ENCODE peak calls at places on chromosomes 3 and 15, in seven cellular contexts. F is heart left ventricle, T is left lung, K is foreskin fibroblast, G is stomach, E is kidney epithelial cell, A is choroid plexus epithelial cell. N is an unnamed sample.

GRCh38 chr3:40243056-40243455 is 66.5 kb upstream of the EIF1B start:
- DNase-seq in F (no peak), T (no peak), K (no peak), G (no peak), E (no peak), A (no peak), N (no peak)

GRCh38 chr3:50299929-50300680 is 900 bp upstream of the HYAL3 start:
- DNase-seq in F (peak), T (peak), K (peak), G (no peak), E (no peak), A (peak), N (no peak)

GRCh38 chr15:78085928-78086327 is 6.4 kb upstream of the SH2D7 start:
- DNase-seq in F (no peak), T (no peak), K (no peak), G (no peak), E (no peak), A (peak), N (peak)

GRCh38 chr3:155701882-155702465 is 42.9 kb downstream of the PLCH1 start:
- DNase-seq in F (no peak), T (no peak), K (peak), G (no peak), E (peak), A (peak), N (peak)

GRCh38 chr15:60648928-60649679 is 170.2 kb upstream of the ICE2 start:
- DNase-seq in F (no peak), T (no peak), K (no peak), G (no peak), E (no peak), A (no peak), N (no peak)

GRCh38 chr3:151351216-151351615 is 21.9 kb upstream of the P2RY13 start:
- DNase-seq in F (no peak), T (no peak), K (no peak), G (no peak), E (no peak), A (no peak), N (no peak)

GRCh38 chr15:84947947-84948830 is 33.5 kb upstream of the PDE8A start:
- DNase-seq in F (no peak), T (no peak), K (peak), G (no peak), E (no peak), A (peak), N (peak)

GRCh38 chr3:21620511-21621395 is 130.3 kb downstream of the ZNF385D start:
- DNase-seq in F (no peak), T (no peak), K (no peak), G (no peak), E (peak), A (no peak), N (no peak)

GRCh38 chr3:171365489-171365888 is 94.7 kb downstream of the TNIK start:
- DNase-seq in F (no peak), T (no peak), K (no peak), G (no peak), E (no peak), A (no peak), N (no peak)

GRCh38 chr3:105518806-105519418 is 152.2 kb downstream of the ALCAM start:
- DNase-seq in F (no peak), T (no peak), K (peak), G (no peak), E (peak), A (peak), N (peak)

GRCh38 chr3:87810427-87810826 is 248.4 kb downstream of the CGGBP1 start:
- DNase-seq in F (no peak), T (no peak), K (no peak), G (no peak), E (no peak), A (peak), N (peak)

GRCh38 chr15:49421991-49422390 is 1.1 kb upstream of the FGF7 start:
- DNase-seq in F (no peak), T (peak), K (peak), G (peak), E (no peak), A (peak), N (peak)

GRCh38 chr15:29827421-29827820 is 5.2 kb upstream of the TJP1 start:
- DNase-seq in F (no peak), T (no peak), K (no peak), G (no peak), E (no peak), A (no peak), N (no peak)

GRCh38 chr15:37289109-37289765 is 188.9 kb upstream of the MEIS2 start:
- DNase-seq in F (no peak), T (no peak), K (peak), G (no peak), E (no peak), A (peak), N (no peak)

GRCh38 chr15:45635763-45636292 is 999 bp downstream of the SQOR start:
- DNase-seq in F (no peak), T (no peak), K (no peak), G (no peak), E (no peak), A (no peak), N (no peak)

GRCh38 chr3:85502148-85502875 is 543.5 kb downstream of the CADM2 start:
- DNase-seq in F (no peak), T (no peak), K (no peak), G (no peak), E (no peak), A (no peak), N (no peak)

GRCh38 chr3:113136071-113136470 is 75.3 kb upstream of the BOC start:
- DNase-seq in F (no peak), T (no peak), K (peak), G (no peak), E (no peak), A (peak), N (no peak)

GRCh38 chr3:126544596-126545281 is 14.0 kb downstream of the C3orf22 start:
- DNase-seq in F (peak), T (peak), K (no peak), G (peak), E (no peak), A (no peak), N (no peak)

GRCh38 chr3:194687638-194688206 is 2.0 kb downstream of the FAM43A start:
- DNase-seq in F (peak), T (peak), K (peak), G (peak), E (no peak), A (peak), N (peak)

GRCh38 chr3:52055537-52056351 is 627 bp downstream of the DUSP7 start:
- DNase-seq in F (no peak), T (peak), K (peak), G (peak), E (no peak), A (peak), N (peak)

GRCh38 chr3:69684309-69684981 is 54.8 kb upstream of the MITF start:
- DNase-seq in F (no peak), T (no peak), K (no peak), G (no peak), E (no peak), A (no peak), N (no peak)

GRCh38 chr3:13107661-13108060 is 34.4 kb upstream of the IQSEC1 start:
- DNase-seq in F (peak), T (peak), K (no peak), G (no peak), E (no peak), A (no peak), N (no peak)

GRCh38 chr3:183527980-183528379 is 27.5 kb downstream of the KLHL6 start:
- DNase-seq in F (no peak), T (no peak), K (no peak), G (no peak), E (no peak), A (no peak), N (no peak)

GRCh38 chr3:119292666-119293065 is 1.5 kb upstream of the ARHGAP31 start:
- DNase-seq in F (no peak), T (no peak), K (no peak), G (no peak), E (no peak), A (no peak), N (no peak)

GRCh38 chr3:13884851-13885703 is 5.2 kb upstream of the WNT7A start:
- DNase-seq in F (no peak), T (no peak), K (no peak), G (peak), E (no peak), A (peak), N (no peak)

GRCh38 chr15:29859293-29859692 is 37.0 kb upstream of the TJP1 start:
- DNase-seq in F (no peak), T (no peak), K (no peak), G (no peak), E (no peak), A (no peak), N (no peak)

GRCh38 chr3:155744091-155744625 is 713 bp downstream of the PLCH1 start:
- DNase-seq in F (peak), T (peak), K (no peak), G (peak), E (no peak), A (no peak), N (peak)

GRCh38 chr15:78195735-78196201 is 38.6 kb downstream of the ACSBG1 start:
- DNase-seq in F (peak), T (no peak), K (no peak), G (peak), E (no peak), A (peak), N (no peak)

GRCh38 chr3:14423197-14423743 is 20.9 kb downstream of the SLC6A6 start:
- DNase-seq in F (no peak), T (no peak), K (no peak), G (peak), E (no peak), A (no peak), N (no peak)

GRCh38 chr3:129994883-129995559 is 20.5 kb downstream of the TRH start:
- DNase-seq in F (no peak), T (no peak), K (no peak), G (no peak), E (no peak), A (no peak), N (no peak)

GRCh38 chr3:124826703-124827102 is 60.5 kb downstream of the ITGB5 start:
- DNase-seq in F (no peak), T (no peak), K (peak), G (no peak), E (no peak), A (peak), N (peak)

GRCh38 chr3:162072656-162073055 is 576.0 kb downstream of the OTOL1 start:
- DNase-seq in F (no peak), T (no peak), K (no peak), G (no peak), E (no peak), A (no peak), N (no peak)

GRCh38 chr3:134407247-134407640 is 33.0 kb upstream of the AMOTL2 start:
- DNase-seq in F (no peak), T (no peak), K (no peak), G (no peak), E (no peak), A (no peak), N (no peak)

GRCh38 chr3:140180603-140181002 is 245.6 kb downstream of the CLSTN2 start:
- DNase-seq in F (no peak), T (no peak), K (no peak), G (no peak), E (no peak), A (no peak), N (no peak)

GRCh38 chr15:76163429-76164020 is 103.7 kb downstream of the TMEM266 start:
- DNase-seq in F (peak), T (peak), K (peak), G (peak), E (no peak), A (peak), N (peak)

GRCh38 chr3:150763841-150764483 is 993 bp upstream of the SIAH2 start:
- DNase-seq in F (peak), T (peak), K (peak), G (peak), E (no peak), A (no peak), N (no peak)

GRCh38 chr3:14166877-14167605 is 11.4 kb downstream of the XPC start:
- DNase-seq in F (no peak), T (no peak), K (peak), G (no peak), E (no peak), A (peak), N (no peak)

GRCh38 chr15:68154923-68155559 is 50.1 kb downstream of the CALML4 start:
- DNase-seq in F (no peak), T (no peak), K (peak), G (peak), E (peak), A (peak), N (peak)

GRCh38 chr3:25594007-25594502 is 70.7 kb downstream of the TOP2B start:
- DNase-seq in F (no peak), T (no peak), K (peak), G (no peak), E (peak), A (peak), N (peak)

GRCh38 chr3:125359700-125360099 is 15.4 kb downstream of the ZNF148 start:
- DNase-seq in F (no peak), T (no peak), K (no peak), G (no peak), E (no peak), A (no peak), N (no peak)

GRCh38 chr3:180631317-180631716 is 29.4 kb downstream of the TTC14 start:
- DNase-seq in F (no peak), T (no peak), K (no peak), G (no peak), E (no peak), A (peak), N (no peak)

GRCh38 chr3:180630360-180630759 is 28.4 kb downstream of the TTC14 start:
- DNase-seq in F (no peak), T (no peak), K (peak), G (no peak), E (no peak), A (no peak), N (no peak)

DNA sequence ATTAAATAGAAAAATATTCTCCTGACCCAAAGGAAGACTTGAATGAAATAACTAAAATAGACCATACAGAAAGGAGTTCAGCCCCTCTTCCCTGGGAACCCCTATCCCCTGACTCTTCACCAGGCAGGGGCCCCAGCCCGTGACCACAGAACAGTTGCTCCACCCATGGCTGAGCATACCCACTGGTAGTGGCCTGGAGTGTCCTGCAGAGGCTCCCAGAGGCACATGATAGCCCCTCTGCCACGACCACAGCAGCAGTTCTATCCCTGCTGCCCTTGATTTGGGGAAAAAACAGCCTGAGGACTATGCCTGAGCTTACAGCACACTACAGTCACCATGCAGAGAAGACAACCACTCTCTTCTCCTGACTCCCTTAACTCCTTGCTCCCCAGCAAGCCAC is 31.8 kb downstream of the TTC14 start:
- DNase-seq in F (no peak), T (no peak), K (no peak), G (no peak), E (no peak), A (no peak), N (no peak)
- TF ChIP-seq CTCF in F (no peak), T (no peak), K (no peak), G (no peak), E (peak), A (no peak), N (no peak)

GRCh38 chr15:99485992-99486370 is 79.8 kb upstream of the MEF2A start:
- DNase-seq in F (no peak), T (no peak), K (no peak), G (no peak), E (no peak), A (no peak), N (no peak)
- H3K4me3 ChIP-seq in F (peak), T (peak), K (peak), G (peak), E (no peak), A (peak), N (no peak)

GRCh38 chr15:32959077-32959476 is 235.4 kb downstream of the FMN1 start:
- DNase-seq in F (no peak), T (no peak), K (no peak), G (no peak), E (no peak), A (peak), N (peak)

GRCh38 chr15:32956006-32956405 is 238.2 kb downstream of the GREM1 start:
- DNase-seq in F (no peak), T (no peak), K (peak), G (no peak), E (no peak), A (peak), N (peak)

GRCh38 chr15:32952901-32953889 is 235.4 kb downstream of the GREM1 start:
- DNase-seq in F (no peak), T (no peak), K (no peak), G (no peak), E (no peak), A (peak), N (peak)

GRCh38 chr15:32952062-32952461 is 234.3 kb downstream of the GREM1 start:
- DNase-seq in F (no peak), T (no peak), K (no peak), G (no peak), E (no peak), A (no peak), N (no peak)

DNA sequence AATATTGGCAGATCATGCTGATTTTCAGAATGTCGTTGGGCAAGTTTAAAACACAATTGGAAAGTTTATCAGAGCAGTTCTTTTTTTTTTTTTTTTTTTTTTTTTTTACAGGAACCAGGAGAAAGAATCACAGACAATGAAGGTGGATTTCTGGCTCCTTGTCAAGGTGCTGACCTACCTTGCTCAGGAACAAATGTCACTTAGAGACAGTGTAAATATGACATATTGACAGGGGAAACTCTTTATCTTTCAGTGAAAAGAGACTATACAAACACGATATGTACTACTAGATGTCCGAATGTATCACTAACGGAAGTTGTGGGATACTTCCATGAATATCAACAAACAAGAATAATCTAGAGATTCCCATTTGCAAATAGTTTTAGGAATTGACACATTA is 237.3 kb downstream of the FMN1 start:
- DNase-seq in F (no peak), T (no peak), K (no peak), G (no peak), E (no peak), A (no peak), N (no peak)
- TF ChIP-seq CTCF in F (no peak), T (no peak), K (no peak), G (no peak), E (no peak), A (no peak), N (no peak)

GRCh38 chr15:56732135-56732880 is 1.0 kb downstream of the ZNF280D start:
- DNase-seq in F (no peak), T (no peak), K (peak), G (no peak), E (no peak), A (peak), N (peak)

GRCh38 chr15:56732881-56733130 is 503 bp downstream of the ZNF280D start:
- DNase-seq in F (no peak), T (no peak), K (no peak), G (no peak), E (no peak), A (no peak), N (peak)

GRCh38 chr15:56733131-56734012 is at the start of gene ZNF280D:
- DNase-seq in F (peak), T (peak), K (peak), G (peak), E (peak), A (peak), N (peak)

GRCh38 chr15:56735589-56735988 is 2.3 kb upstream of the ZNF280D start:
- DNase-seq in F (no peak), T (no peak), K (no peak), G (no peak), E (no peak), A (no peak), N (no peak)

GRCh38 chr15:56734013-56734625 is 810 bp upstream of the ZNF280D start:
- DNase-seq in F (no peak), T (no peak), K (no peak), G (no peak), E (no peak), A (no peak), N (no peak)
- H3K4me3 ChIP-seq in F (peak), T (peak), K (no peak), G (peak), E (no peak), A (no peak), N (no peak)

GRCh38 chr15:53807500-53807899 is 48.0 kb upstream of the WDR72 start:
- DNase-seq in F (no peak), T (no peak), K (no peak), G (no peak), E (no peak), A (no peak), N (no peak)

GRCh38 chr15:53808058-53808703 is 48.7 kb upstream of the WDR72 start:
- DNase-seq in F (no peak), T (no peak), K (no peak), G (no peak), E (no peak), A (peak), N (peak)

GRCh38 chr15:53811530-53811929 is 52.1 kb upstream of the WDR72 start:
- DNase-seq in F (no peak), T (no peak), K (no peak), G (no peak), E (no peak), A (peak), N (no peak)
- TF ChIP-seq CTCF in F (peak), T (no peak), K (no peak), G (no peak), E (peak), A (no peak), N (no peak)

GRCh38 chr3:192514081-192514753 is 213.1 kb downstream of the FGF12 start:
- DNase-seq in F (peak), T (peak), K (no peak), G (no peak), E (peak), A (peak), N (peak)
- H3K4me3 ChIP-seq in F (peak), T (peak), K (no peak), G (peak), E (peak), A (no peak), N (peak)

N was measured in astrocyte of the spinal cord.